ENCODE peak calls at places on chromosomes 11 and 22, in five cellular contexts. Z, L, C, V and O are unnamed samples. For H3K4me1, the result is how much of the 10 kb centered on the place peaks cover.

GRCh38 chr11:115548878-115549528 is 44.8 kb upstream of the CADM1 start:
- DNase-seq in Z (no peak), L (no peak), C (no peak), V (no peak), O (peak)

GRCh38 chr22:49206281-49206680 is 621.4 kb downstream of the BRD1 start:
- DNase-seq in Z (peak), L (peak), C (no peak), V (no peak), O (no peak)

GRCh38 chr22:27473533-27473932 is 328.0 kb downstream of the MN1 start:
- DNase-seq in Z (no peak), L (no peak), C (no peak), V (no peak), O (no peak)

GRCh38 chr22:33873666-33874065 is 46.6 kb downstream of the LARGE1 start:
- DNase-seq in Z (no peak), L (no peak), C (no peak), V (no peak), O (no peak)

GRCh38 chr11:124889692-124890091 is 8.0 kb downstream of the ROBO4 start:
- DNase-seq in Z (no peak), L (no peak), C (no peak), V (no peak), O (no peak)

GRCh38 chr22:47209547-47210023 is 447.1 kb downstream of the TBC1D22A start:
- DNase-seq in Z (peak), L (peak), C (no peak), V (no peak), O (no peak)

GRCh38 chr11:66343176-66343575 is 1.7 kb downstream of the BRMS1 start:
- DNase-seq in Z (peak), L (peak), C (no peak), V (no peak), O (no peak)

GRCh38 chr11:3853935-3854659 is 1.4 kb upstream of the STIM1 start:
- DNase-seq in Z (peak), L (peak), C (peak), V (no peak), O (no peak)

GRCh38 chr22:17501679-17502285 is 61.5 kb upstream of the SLC25A18 start:
- DNase-seq in Z (no peak), L (no peak), C (no peak), V (peak), O (no peak)

GRCh38 chr11:19447150-19447566 is 206.4 kb upstream of the E2F8 start:
- DNase-seq in Z (no peak), L (no peak), C (no peak), V (no peak), O (no peak)

GRCh38 chr11:110176366-110177056 is 83.3 kb downstream of the ZC3H12C start:
- DNase-seq in Z (no peak), L (peak), C (no peak), V (no peak), O (no peak)

GRCh38 chr11:119699227-119699626 is 29.8 kb downstream of the NECTIN1 start:
- DNase-seq in Z (peak), L (no peak), C (peak), V (peak), O (peak)

GRCh38 chr11:119258180-119258579 is 52.0 kb downstream of the CBL start:
- DNase-seq in Z (no peak), L (no peak), C (no peak), V (no peak), O (no peak)

GRCh38 chr11:72067676-72068075 is 12.7 kb downstream of the NUMA1 start:
- DNase-seq in Z (no peak), L (no peak), C (no peak), V (no peak), O (no peak)
- H3K4me1 ChIP-seq in Z (under half), L (half or more), C (half or more), V (under half), O (under half)

GRCh38 chr22:46072981-46073682 is 77.2 kb upstream of the PPARA start:
- DNase-seq in Z (no peak), L (peak), C (peak), V (no peak), O (no peak)

GRCh38 chr22:46070722-46071450 is 79.4 kb upstream of the PPARA start:
- DNase-seq in Z (peak), L (peak), C (peak), V (no peak), O (peak)

GRCh38 chr22:46070215-46070721 is 80.1 kb upstream of the PPARA start:
- DNase-seq in Z (peak), L (peak), C (peak), V (peak), O (peak)

GRCh38 chr22:46072030-46072881 is 78.1 kb upstream of the PPARA start:
- DNase-seq in Z (peak), L (peak), C (peak), V (no peak), O (peak)

GRCh38 chr22:46071451-46072029 is 78.8 kb upstream of the PPARA start:
- DNase-seq in Z (peak), L (peak), C (peak), V (peak), O (peak)
- H3K4me3 ChIP-seq in Z (peak), L (peak), C (peak), V (peak), O (peak)

GRCh38 chr22:37607912-37608476 is 640 bp upstream of the GGA1 start:
- DNase-seq in Z (no peak), L (no peak), C (no peak), V (no peak), O (no peak)

GRCh38 chr22:37610480-37611148 is 2.0 kb downstream of the GGA1 start:
- DNase-seq in Z (peak), L (peak), C (no peak), V (no peak), O (no peak)

GRCh38 chr22:37611202-37611601 is 2.6 kb downstream of the GGA1 start:
- DNase-seq in Z (no peak), L (no peak), C (no peak), V (no peak), O (no peak)

GRCh38 chr22:37608477-37609239 is at the start of gene GGA1:
- DNase-seq in Z (peak), L (peak), C (peak), V (peak), O (peak)

DNA sequence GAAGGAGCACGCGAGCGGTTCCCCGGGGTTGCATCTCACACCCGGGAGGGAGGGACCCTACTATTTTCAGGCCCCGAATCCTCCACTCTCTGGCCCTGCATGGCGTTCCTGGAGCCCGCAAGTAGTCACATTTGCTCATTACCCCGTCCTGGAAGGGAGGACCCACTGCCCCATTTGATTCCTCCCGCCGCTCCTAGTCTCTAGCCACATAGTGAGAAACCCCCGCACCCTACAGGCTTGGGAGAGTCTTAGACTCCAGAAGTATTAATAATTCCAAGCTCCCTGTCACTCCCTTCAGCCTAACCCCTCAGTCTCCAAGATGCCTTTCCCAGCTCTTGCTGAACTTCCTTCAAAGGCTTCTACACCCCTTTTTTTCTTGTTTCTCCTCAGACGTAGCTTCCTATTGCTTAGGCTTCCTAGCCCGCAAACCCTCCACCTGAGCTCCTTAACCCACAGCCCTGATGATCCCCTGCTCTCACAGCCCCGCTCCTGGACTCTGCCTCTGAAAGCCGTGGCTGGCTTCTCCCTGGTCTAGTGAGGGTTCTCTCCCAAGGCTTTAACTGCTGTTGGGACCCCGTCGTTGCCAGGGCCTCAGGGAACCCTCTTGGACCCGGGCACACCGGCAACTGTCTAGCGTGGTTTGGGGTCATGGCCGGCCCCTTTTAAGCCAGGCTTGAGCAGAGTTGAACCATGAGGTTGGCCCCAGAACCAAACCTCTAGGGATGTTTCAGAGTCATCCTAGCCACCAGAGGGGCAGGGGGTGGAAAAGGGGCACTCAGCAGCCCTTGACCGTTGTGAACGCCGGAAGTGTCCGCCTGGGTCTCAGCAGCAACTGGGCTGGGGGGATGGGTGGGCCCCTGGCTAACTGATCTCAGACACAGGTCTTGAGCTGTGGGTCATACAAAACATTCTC is 862 bp downstream of the GGA1 start:
- DNase-seq in Z (no peak), L (no peak), C (no peak), V (peak), O (no peak)
- H3K4me1 ChIP-seq in Z (under half), L (half or more), C (half or more), V (under half), O (under half)

GRCh38 chr11:62613275-62613864 is 313 bp downstream of the ROM1 start:
- DNase-seq in Z (no peak), L (no peak), C (no peak), V (no peak), O (peak)
- H3K4me3 ChIP-seq in Z (no peak), L (peak), C (peak), V (peak), O (no peak)

DNA sequence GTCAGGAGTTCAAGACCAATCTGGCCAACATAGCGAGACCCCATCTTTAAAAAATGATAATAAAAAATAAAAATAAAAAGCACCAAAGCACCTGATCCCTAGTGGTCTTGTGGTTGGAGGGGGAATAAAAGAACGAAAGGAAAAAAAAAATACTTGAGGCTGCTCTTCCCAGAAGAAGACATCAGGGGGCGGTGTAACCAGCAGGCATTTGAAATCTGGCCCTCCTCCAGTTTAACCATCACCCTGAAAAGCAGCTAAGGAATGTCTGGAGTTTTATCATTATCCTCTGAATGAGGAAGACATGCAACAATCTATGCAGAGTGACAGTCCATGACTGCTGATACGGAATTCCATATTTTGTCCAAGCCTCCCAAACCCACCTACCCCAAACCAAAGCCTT is 5.6 kb upstream of the KCTD17 start:
- DNase-seq in Z (no peak), L (no peak), C (no peak), V (no peak), O (no peak)
- H3K4me1 ChIP-seq in Z (under half), L (under half), C (under half), V (under half), O (under half)